ENCODE peak calls at places on chromosome 2, in nine cellular contexts. One of them, this sample, is unnamed.

GRCh38 chr2:20201671-20202070 is 23.3 kb downstream of the SDC1 start:
- DNase-seq in testis: no peak
- DNase-seq in renal cortical epithelial cell: no peak
- DNase-seq in fibroblast of pulmonary artery: no peak
- DNase-seq in GM06990: no peak
- DNase-seq in stimulated activated CD4-positive, alpha-beta T cell treated with anti-CD3 and anti-CD28 coated beads, Interleukin-15, amount 100 ng/mL, for 24 hours: no peak
- DNase-seq in HFFc6: no peak
- DNase-seq in activated CD8-positive, alpha-beta memory T cell treated with anti-CD3 and anti-CD28 coated beads, Interleukin-2, amount 50 U/mL, for 4 hours: no peak
- DNase-seq in NCI-H2107: no peak
- DNase-seq in this sample: no peak

GRCh38 chr2:157160131-157160530 is 97.4 kb upstream of the GALNT5 start:
- DNase-seq in testis: no peak
- DNase-seq in fibroblast of pulmonary artery: no peak
- DNase-seq in NCI-H2107: no peak
- DNase-seq in HFFc6: no peak
- DNase-seq in renal cortical epithelial cell: no peak
- DNase-seq in activated CD8-positive, alpha-beta memory T cell treated with anti-CD3 and anti-CD28 coated beads, Interleukin-2, amount 50 U/mL, for 4 hours: no peak
- DNase-seq in GM06990: no peak
- DNase-seq in stimulated activated CD4-positive, alpha-beta T cell treated with anti-CD3 and anti-CD28 coated beads, Interleukin-15, amount 100 ng/mL, for 24 hours: no peak
- DNase-seq in this sample: no peak

GRCh38 chr2:68715353-68716041 is 19.1 kb upstream of the ARHGAP25 start:
- DNase-seq in fibroblast of pulmonary artery: peak
- DNase-seq in testis: peak
- DNase-seq in NCI-H2107: no peak
- DNase-seq in HFFc6: peak
- DNase-seq in activated CD8-positive, alpha-beta memory T cell treated with anti-CD3 and anti-CD28 coated beads, Interleukin-2, amount 50 U/mL, for 4 hours: no peak
- DNase-seq in GM06990: no peak
- DNase-seq in renal cortical epithelial cell: peak
- DNase-seq in stimulated activated CD4-positive, alpha-beta T cell treated with anti-CD3 and anti-CD28 coated beads, Interleukin-15, amount 100 ng/mL, for 24 hours: peak
- DNase-seq in this sample: peak

GRCh38 chr2:201233192-201234166 is 26.9 kb upstream of the CASP8 start:
- DNase-seq in activated CD8-positive, alpha-beta memory T cell treated with anti-CD3 and anti-CD28 coated beads, Interleukin-2, amount 50 U/mL, for 4 hours: peak
- DNase-seq in testis: peak
- DNase-seq in HFFc6: no peak
- DNase-seq in renal cortical epithelial cell: peak
- DNase-seq in NCI-H2107: peak
- DNase-seq in GM06990: peak
- DNase-seq in stimulated activated CD4-positive, alpha-beta T cell treated with anti-CD3 and anti-CD28 coated beads, Interleukin-15, amount 100 ng/mL, for 24 hours: peak
- DNase-seq in fibroblast of pulmonary artery: peak
- DNase-seq in this sample: peak

GRCh38 chr2:214169736-214170135 is 241.1 kb upstream of the VWC2L start:
- DNase-seq in HFFc6: peak
- DNase-seq in stimulated activated CD4-positive, alpha-beta T cell treated with anti-CD3 and anti-CD28 coated beads, Interleukin-15, amount 100 ng/mL, for 24 hours: no peak
- DNase-seq in renal cortical epithelial cell: no peak
- DNase-seq in testis: no peak
- DNase-seq in NCI-H2107: no peak
- DNase-seq in activated CD8-positive, alpha-beta memory T cell treated with anti-CD3 and anti-CD28 coated beads, Interleukin-2, amount 50 U/mL, for 4 hours: no peak
- DNase-seq in GM06990: no peak
- DNase-seq in fibroblast of pulmonary artery: no peak
- DNase-seq in this sample: no peak

GRCh38 chr2:74373189-74373588 is 6.9 kb downstream of the DCTN1 start:
- DNase-seq in activated CD8-positive, alpha-beta memory T cell treated with anti-CD3 and anti-CD28 coated beads, Interleukin-2, amount 50 U/mL, for 4 hours: no peak
- DNase-seq in GM06990: no peak
- DNase-seq in fibroblast of pulmonary artery: no peak
- DNase-seq in HFFc6: no peak
- DNase-seq in testis: peak
- DNase-seq in stimulated activated CD4-positive, alpha-beta T cell treated with anti-CD3 and anti-CD28 coated beads, Interleukin-15, amount 100 ng/mL, for 24 hours: no peak
- DNase-seq in renal cortical epithelial cell: no peak
- DNase-seq in NCI-H2107: peak
- DNase-seq in this sample: no peak

GRCh38 chr2:133516405-133517028 is 51.7 kb downstream of the NCKAP5 start:
- DNase-seq in renal cortical epithelial cell: peak
- DNase-seq in fibroblast of pulmonary artery: no peak
- DNase-seq in stimulated activated CD4-positive, alpha-beta T cell treated with anti-CD3 and anti-CD28 coated beads, Interleukin-15, amount 100 ng/mL, for 24 hours: no peak
- DNase-seq in GM06990: no peak
- DNase-seq in testis: no peak
- DNase-seq in NCI-H2107: no peak
- DNase-seq in activated CD8-positive, alpha-beta memory T cell treated with anti-CD3 and anti-CD28 coated beads, Interleukin-2, amount 50 U/mL, for 4 hours: no peak
- DNase-seq in HFFc6: no peak
- DNase-seq in this sample: no peak

GRCh38 chr2:46116616-46117015 is 180.6 kb upstream of the EPAS1 start:
- DNase-seq in stimulated activated CD4-positive, alpha-beta T cell treated with anti-CD3 and anti-CD28 coated beads, Interleukin-15, amount 100 ng/mL, for 24 hours: no peak
- DNase-seq in GM06990: no peak
- DNase-seq in renal cortical epithelial cell: peak
- DNase-seq in NCI-H2107: no peak
- DNase-seq in HFFc6: no peak
- DNase-seq in activated CD8-positive, alpha-beta memory T cell treated with anti-CD3 and anti-CD28 coated beads, Interleukin-2, amount 50 U/mL, for 4 hours: no peak
- DNase-seq in fibroblast of pulmonary artery: peak
- DNase-seq in testis: no peak
- DNase-seq in this sample: no peak

GRCh38 chr2:37590119-37590571 is 81.3 kb downstream of the CDC42EP3 start:
- DNase-seq in activated CD8-positive, alpha-beta memory T cell treated with anti-CD3 and anti-CD28 coated beads, Interleukin-2, amount 50 U/mL, for 4 hours: no peak
- DNase-seq in NCI-H2107: no peak
- DNase-seq in HFFc6: peak
- DNase-seq in stimulated activated CD4-positive, alpha-beta T cell treated with anti-CD3 and anti-CD28 coated beads, Interleukin-15, amount 100 ng/mL, for 24 hours: no peak
- DNase-seq in fibroblast of pulmonary artery: peak
- DNase-seq in testis: peak
- DNase-seq in GM06990: no peak
- DNase-seq in renal cortical epithelial cell: peak
- DNase-seq in this sample: no peak

GRCh38 chr2:102048465-102048864 is 56.7 kb downstream of the IL1R2 start:
- DNase-seq in fibroblast of pulmonary artery: peak
- DNase-seq in GM06990: no peak
- DNase-seq in stimulated activated CD4-positive, alpha-beta T cell treated with anti-CD3 and anti-CD28 coated beads, Interleukin-15, amount 100 ng/mL, for 24 hours: no peak
- DNase-seq in testis: peak
- DNase-seq in renal cortical epithelial cell: peak
- DNase-seq in HFFc6: peak
- DNase-seq in NCI-H2107: no peak
- DNase-seq in activated CD8-positive, alpha-beta memory T cell treated with anti-CD3 and anti-CD28 coated beads, Interleukin-2, amount 50 U/mL, for 4 hours: no peak
- DNase-seq in this sample: no peak

This sample was measured in OCI-LY7.